ENCODE peak calls at places on chromosome 4, in seven cellular contexts. I, K, Z, S, X, P and E are unnamed samples.

GRCh38 chr4:102564399-102564921 is 63.3 kb downstream of the NFKB1 start:
- DNase-seq in I (no peak), K (peak), Z (no peak), S (peak), X (no peak), P (no peak), E (no peak)

GRCh38 chr4:117093581-117093980 is 8.2 kb upstream of the TRAM1L1 start:
- DNase-seq in I (no peak), K (no peak), Z (no peak), S (no peak), X (no peak), P (no peak), E (no peak)

GRCh38 chr4:77636902-77637301 is 31.3 kb downstream of the CXCL13 start:
- DNase-seq in I (no peak), K (no peak), Z (no peak), S (peak), X (peak), P (peak), E (peak)

GRCh38 chr4:68250151-68250930 is 4.8 kb upstream of the TMPRSS11B start:
- DNase-seq in I (no peak), K (peak), Z (no peak), S (no peak), X (no peak), P (no peak), E (no peak)

GRCh38 chr4:82284475-82284857 is 89.3 kb downstream of the HNRNPD start:
- DNase-seq in I (no peak), K (no peak), Z (no peak), S (no peak), X (peak), P (no peak), E (no peak)

GRCh38 chr4:100547541-100548208 is 29.9 kb upstream of the EMCN start:
- DNase-seq in I (no peak), K (no peak), Z (no peak), S (no peak), X (no peak), P (no peak), E (no peak)

GRCh38 chr4:159382875-159383568 is 280.1 kb downstream of the RAPGEF2 start:
- DNase-seq in I (no peak), K (no peak), Z (no peak), S (no peak), X (no peak), P (no peak), E (no peak)

GRCh38 chr4:79132826-79133225 is 193.0 kb downstream of the NAA11 start:
- DNase-seq in I (no peak), K (no peak), Z (no peak), S (no peak), X (no peak), P (no peak), E (no peak)

GRCh38 chr4:83961575-83961974 is 425.7 kb downstream of the GPAT3 start:
- DNase-seq in I (no peak), K (no peak), Z (no peak), S (peak), X (no peak), P (no peak), E (no peak)

GRCh38 chr4:27929141-27929540 is 1068.5 kb downstream of the STIM2 start:
- DNase-seq in I (no peak), K (no peak), Z (no peak), S (no peak), X (no peak), P (no peak), E (no peak)

GRCh38 chr4:64068096-64068495 is 341.2 kb downstream of the TECRL start:
- DNase-seq in I (no peak), K (no peak), Z (no peak), S (no peak), X (no peak), P (no peak), E (no peak)

GRCh38 chr4:182748949-182749348 is 168.2 kb downstream of the DCTD start:
- DNase-seq in I (no peak), K (no peak), Z (no peak), S (no peak), X (no peak), P (no peak), E (no peak)

GRCh38 chr4:165464813-165465381 is 86.1 kb downstream of the CPE start:
- DNase-seq in I (no peak), K (no peak), Z (no peak), S (peak), X (no peak), P (peak), E (no peak)

GRCh38 chr4:165055601-165056000 is 1.9 kb downstream of the TRIM75 start:
- DNase-seq in I (no peak), K (no peak), Z (no peak), S (no peak), X (no peak), P (no peak), E (no peak)

GRCh38 chr4:110704748-110705439 is 82.0 kb upstream of the PITX2 start:
- DNase-seq in I (no peak), K (no peak), Z (no peak), S (no peak), X (no peak), P (peak), E (no peak)

GRCh38 chr4:169164669-169165415 is 105.9 kb downstream of the SH3RF1 start:
- DNase-seq in I (no peak), K (no peak), Z (no peak), S (peak), X (no peak), P (no peak), E (no peak)

GRCh38 chr4:125125256-125125655 is 189.5 kb upstream of the FAT4 start:
- DNase-seq in I (no peak), K (no peak), Z (no peak), S (no peak), X (no peak), P (no peak), E (no peak)

GRCh38 chr4:182695842-182696241 is 221.3 kb downstream of the DCTD start:
- DNase-seq in I (no peak), K (no peak), Z (no peak), S (no peak), X (no peak), P (no peak), E (no peak)

GRCh38 chr4:183858011-183858615 is 47.0 kb upstream of the STOX2 start:
- DNase-seq in I (no peak), K (no peak), Z (no peak), S (no peak), X (no peak), P (no peak), E (no peak)

GRCh38 chr4:138222041-138222440 is 20.1 kb downstream of the SLC7A11 start:
- DNase-seq in I (no peak), K (no peak), Z (no peak), S (peak), X (no peak), P (no peak), E (no peak)

GRCh38 chr4:148067307-148067916 is 335.5 kb downstream of the ARHGAP10 start:
- DNase-seq in I (no peak), K (no peak), Z (no peak), S (no peak), X (no peak), P (no peak), E (no peak)

GRCh38 chr4:185232370-185232769 is 23.0 kb downstream of the SNX25 start:
- DNase-seq in I (no peak), K (no peak), Z (no peak), S (no peak), X (no peak), P (no peak), E (no peak)

GRCh38 chr4:173318648-173319211 is 15.4 kb downstream of the HMGB2 start:
- DNase-seq in I (no peak), K (no peak), Z (no peak), S (peak), X (no peak), P (peak), E (no peak)

GRCh38 chr4:140126261-140126660 is 27.7 kb downstream of the MAML3 start:
- DNase-seq in I (no peak), K (no peak), Z (no peak), S (no peak), X (no peak), P (no peak), E (no peak)